ENCODE peak calls at places on chromosomes 7 and 10, in seven cellular contexts. One of them, this sample, is unnamed.
A peak's percentile ranks its signal among the peaks of the same experiment; 100 is the strongest.

GRCh38 chr7:101728888-101729883 is 88.2 kb upstream of the CUX1 start:
- DNase-seq in AG08396: no peak
- DNase-seq in WTC11: no peak
- DNase-seq in NCI-H1092: no peak
- DNase-seq in T-helper 9 cell: no peak
- DNase-seq in activated CD8-positive, alpha-beta memory T cell treated with anti-CD3 and anti-CD28 coated beads, Interleukin-2, amount 10 ng/mL, durations not matched to agents 7 days and 5 days: no peak
- DNase-seq in endothelial cell: no peak
- DNase-seq in this sample: no peak

GRCh38 chr10:113558336-113558735 is 5.5 kb downstream of the HABP2 start:
- DNase-seq in AG08396: no peak
- DNase-seq in WTC11: peak; percentile 60
- DNase-seq in NCI-H1092: no peak
- DNase-seq in T-helper 9 cell: no peak
- DNase-seq in activated CD8-positive, alpha-beta memory T cell treated with anti-CD3 and anti-CD28 coated beads, Interleukin-2, amount 10 ng/mL, durations not matched to agents 7 days and 5 days: no peak
- DNase-seq in endothelial cell: peak; percentile 18
- DNase-seq in this sample: peak; percentile 12

GRCh38 chr10:71092812-71093391 is 119.5 kb upstream of the UNC5B start:
- DNase-seq in AG08396: no peak
- DNase-seq in WTC11: no peak
- DNase-seq in NCI-H1092: no peak
- DNase-seq in T-helper 9 cell: no peak
- DNase-seq in activated CD8-positive, alpha-beta memory T cell treated with anti-CD3 and anti-CD28 coated beads, Interleukin-2, amount 10 ng/mL, durations not matched to agents 7 days and 5 days: no peak
- DNase-seq in endothelial cell: no peak
- DNase-seq in this sample: no peak

GRCh38 chr10:78215645-78216044 is 182.0 kb downstream of the RPS24 start:
- DNase-seq in AG08396: peak; percentile 83
- DNase-seq in WTC11: no peak
- DNase-seq in NCI-H1092: no peak
- DNase-seq in T-helper 9 cell: no peak
- DNase-seq in activated CD8-positive, alpha-beta memory T cell treated with anti-CD3 and anti-CD28 coated beads, Interleukin-2, amount 10 ng/mL, durations not matched to agents 7 days and 5 days: no peak
- DNase-seq in endothelial cell: no peak
- DNase-seq in this sample: no peak

GRCh38 chr10:76073524-76073923 is 642.1 kb downstream of the LRMDA start:
- DNase-seq in AG08396: no peak
- DNase-seq in WTC11: no peak
- DNase-seq in NCI-H1092: no peak
- DNase-seq in T-helper 9 cell: no peak
- DNase-seq in activated CD8-positive, alpha-beta memory T cell treated with anti-CD3 and anti-CD28 coated beads, Interleukin-2, amount 10 ng/mL, durations not matched to agents 7 days and 5 days: no peak
- DNase-seq in endothelial cell: no peak
- DNase-seq in this sample: no peak

GRCh38 chr10:69644658-69645295 is 14.7 kb downstream of the FAM241B start:
- DNase-seq in AG08396: peak; percentile 89
- DNase-seq in WTC11: peak; percentile 77
- DNase-seq in NCI-H1092: peak; percentile 20
- DNase-seq in T-helper 9 cell: peak; percentile 34
- DNase-seq in activated CD8-positive, alpha-beta memory T cell treated with anti-CD3 and anti-CD28 coated beads, Interleukin-2, amount 10 ng/mL, durations not matched to agents 7 days and 5 days: peak; percentile 60
- DNase-seq in endothelial cell: peak; percentile 79
- DNase-seq in this sample: peak; percentile 78

GRCh38 chr10:134743-135600 is at the start of gene ZMYND11:
- DNase-seq in AG08396: peak; percentile 84
- DNase-seq in WTC11: peak; percentile 53
- DNase-seq in NCI-H1092: no peak
- DNase-seq in T-helper 9 cell: peak; percentile 57
- DNase-seq in activated CD8-positive, alpha-beta memory T cell treated with anti-CD3 and anti-CD28 coated beads, Interleukin-2, amount 10 ng/mL, durations not matched to agents 7 days and 5 days: peak; percentile 71
- DNase-seq in endothelial cell: peak; percentile 64
- DNase-seq in this sample: peak; percentile 75

GRCh38 chr7:156461881-156462665 is 178.5 kb upstream of the RNF32 start:
- DNase-seq in AG08396: no peak
- DNase-seq in WTC11: no peak
- DNase-seq in NCI-H1092: no peak
- DNase-seq in T-helper 9 cell: no peak
- DNase-seq in activated CD8-positive, alpha-beta memory T cell treated with anti-CD3 and anti-CD28 coated beads, Interleukin-2, amount 10 ng/mL, durations not matched to agents 7 days and 5 days: no peak
- DNase-seq in endothelial cell: no peak
- DNase-seq in this sample: no peak

GRCh38 chr10:62769574-62770242 is 34.8 kb upstream of the ADO start:
- DNase-seq in AG08396: no peak
- DNase-seq in WTC11: no peak
- DNase-seq in NCI-H1092: no peak
- DNase-seq in T-helper 9 cell: no peak
- DNase-seq in activated CD8-positive, alpha-beta memory T cell treated with anti-CD3 and anti-CD28 coated beads, Interleukin-2, amount 10 ng/mL, durations not matched to agents 7 days and 5 days: no peak
- DNase-seq in endothelial cell: no peak
- DNase-seq in this sample: no peak

GRCh38 chr10:67602268-67602950 is 93.6 kb downstream of the CTNNA3 start:
- DNase-seq in AG08396: no peak
- DNase-seq in WTC11: no peak
- DNase-seq in NCI-H1092: no peak
- DNase-seq in T-helper 9 cell: no peak
- DNase-seq in activated CD8-positive, alpha-beta memory T cell treated with anti-CD3 and anti-CD28 coated beads, Interleukin-2, amount 10 ng/mL, durations not matched to agents 7 days and 5 days: no peak
- DNase-seq in endothelial cell: no peak
- DNase-seq in this sample: no peak

GRCh38 chr10:50420166-50420565 is 168.8 kb upstream of the ASAH2 start:
- DNase-seq in AG08396: no peak
- DNase-seq in WTC11: no peak
- DNase-seq in NCI-H1092: no peak
- DNase-seq in T-helper 9 cell: no peak
- DNase-seq in activated CD8-positive, alpha-beta memory T cell treated with anti-CD3 and anti-CD28 coated beads, Interleukin-2, amount 10 ng/mL, durations not matched to agents 7 days and 5 days: no peak
- DNase-seq in endothelial cell: no peak
- DNase-seq in this sample: no peak

GRCh38 chr10:126972622-126973414 is 67.6 kb downstream of the DOCK1 start:
- DNase-seq in AG08396: peak; percentile 84
- DNase-seq in WTC11: no peak
- DNase-seq in NCI-H1092: no peak
- DNase-seq in T-helper 9 cell: no peak
- DNase-seq in activated CD8-positive, alpha-beta memory T cell treated with anti-CD3 and anti-CD28 coated beads, Interleukin-2, amount 10 ng/mL, durations not matched to agents 7 days and 5 days: no peak
- DNase-seq in endothelial cell: no peak
- DNase-seq in this sample: no peak

GRCh38 chr10:34397324-34397723 is 417.8 kb downstream of the PARD3 start:
- DNase-seq in AG08396: peak; percentile 19
- DNase-seq in WTC11: no peak
- DNase-seq in NCI-H1092: no peak
- DNase-seq in T-helper 9 cell: no peak
- DNase-seq in activated CD8-positive, alpha-beta memory T cell treated with anti-CD3 and anti-CD28 coated beads, Interleukin-2, amount 10 ng/mL, durations not matched to agents 7 days and 5 days: no peak
- DNase-seq in endothelial cell: no peak
- DNase-seq in this sample: no peak

GRCh38 chr7:28144266-28144665 is 36.3 kb downstream of the JAZF1 start:
- DNase-seq in AG08396: no peak
- DNase-seq in WTC11: peak; percentile 64
- DNase-seq in NCI-H1092: peak; percentile 3
- DNase-seq in T-helper 9 cell: no peak
- DNase-seq in activated CD8-positive, alpha-beta memory T cell treated with anti-CD3 and anti-CD28 coated beads, Interleukin-2, amount 10 ng/mL, durations not matched to agents 7 days and 5 days: no peak
- DNase-seq in endothelial cell: peak; percentile 59
- DNase-seq in this sample: peak; percentile 38

GRCh38 chr7:91212592-91212991 is 51.6 kb upstream of the FZD1 start:
- DNase-seq in AG08396: peak; percentile 13
- DNase-seq in WTC11: no peak
- DNase-seq in NCI-H1092: no peak
- DNase-seq in T-helper 9 cell: no peak
- DNase-seq in activated CD8-positive, alpha-beta memory T cell treated with anti-CD3 and anti-CD28 coated beads, Interleukin-2, amount 10 ng/mL, durations not matched to agents 7 days and 5 days: no peak
- DNase-seq in endothelial cell: no peak
- DNase-seq in this sample: no peak

GRCh38 chr7:100503350-100503735 is 19.6 kb downstream of the NYAP1 start:
- DNase-seq in AG08396: peak; percentile 47
- DNase-seq in WTC11: no peak
- DNase-seq in NCI-H1092: no peak
- DNase-seq in T-helper 9 cell: no peak
- DNase-seq in activated CD8-positive, alpha-beta memory T cell treated with anti-CD3 and anti-CD28 coated beads, Interleukin-2, amount 10 ng/mL, durations not matched to agents 7 days and 5 days: no peak
- DNase-seq in endothelial cell: no peak
- DNase-seq in this sample: no peak

This sample was measured in nephron progenitor cell.